ENCODE peak calls at places on chromosomes 5 and 9, in seven cellular contexts. J, U, R, A, B, V and X are unnamed samples. For H3K4me1, the result is how much of the 10 kb centered on the place peaks cover.

GRCh38 chr5:4765411-4765810 is 374.7 kb upstream of the ADAMTS16 start:
- DNase-seq in A (no peak), B (no peak), U (no peak), J (no peak), V (no peak), R (no peak), X (no peak)

GRCh38 chr9:94993141-94993820 is 266.8 kb downstream of the AOPEP start:
- DNase-seq in J (no peak), B (no peak), A (no peak), U (no peak), R (no peak), V (no peak), X (no peak)

GRCh38 chr9:78932849-78933627 is 636.1 kb downstream of the PSAT1 start:
- DNase-seq in U (no peak), A (peak), V (no peak), B (peak), R (peak), J (no peak), X (no peak)

GRCh38 chr9:123739387-123739786 is 190.5 kb downstream of the DENND1A start:
- DNase-seq in J (no peak), U (no peak), V (no peak), A (no peak), B (no peak), R (no peak), X (no peak)

GRCh38 chr9:136975624-136976023 is 1.7 kb upstream of the PTGDS start:
- DNase-seq in J (no peak), B (no peak), V (no peak), R (no peak), U (peak), A (no peak), X (no peak)

GRCh38 chr9:117034862-117035261 is 347.8 kb downstream of the TRIM32 start:
- DNase-seq in J (no peak), U (no peak), R (peak), V (no peak), B (no peak), A (peak), X (no peak)

GRCh38 chr5:11062379-11062778 is 301.3 kb upstream of the DAP start:
- DNase-seq in J (no peak), U (no peak), V (no peak), A (peak), B (peak), R (no peak), X (no peak)

GRCh38 chr5:143985832-143986485 is 174.0 kb downstream of the HMHB1 start:
- DNase-seq in J (no peak), B (peak), A (peak), V (no peak), U (no peak), R (peak), X (no peak)

GRCh38 chr9:2053883-2054845 is 39.0 kb downstream of the SMARCA2 start:
- DNase-seq in V (peak), J (no peak), A (no peak), R (peak), B (peak), U (no peak), X (no peak)

GRCh38 chr9:129889936-129890717 is 54.9 kb downstream of the USP20 start:
- DNase-seq in B (no peak), V (no peak), A (no peak), R (no peak), J (no peak), U (no peak), X (no peak)

GRCh38 chr9:136268318-136268717 is 22.7 kb upstream of the QSOX2 start:
- DNase-seq in R (no peak), A (no peak), U (no peak), J (no peak), V (no peak), B (peak), X (no peak)

GRCh38 chr9:89619019-89619418 is 14.2 kb downstream of the GADD45G start:
- DNase-seq in B (no peak), V (no peak), U (no peak), R (no peak), A (no peak), J (no peak), X (no peak)

GRCh38 chr5:156628421-156628820 is 221.7 kb upstream of the PPP1R2B start:
- DNase-seq in V (no peak), R (no peak), A (no peak), B (no peak), U (no peak), J (no peak), X (no peak)

GRCh38 chr9:35506359-35506758 is 16.4 kb downstream of the RUSC2 start:
- DNase-seq in U (no peak), V (no peak), B (no peak), J (no peak), R (no peak), A (no peak), X (no peak)

GRCh38 chr9:121253821-121254471 is 14.0 kb upstream of the GSN start:
- DNase-seq in V (no peak), R (no peak), B (no peak), U (no peak), A (no peak), J (no peak), X (no peak)

GRCh38 chr5:143605403-143606005 is 202.0 kb upstream of the NR3C1 start:
- DNase-seq in U (peak), J (no peak), A (peak), B (peak), R (no peak), V (no peak), X (no peak)

GRCh38 chr5:57717555-57717954 is 234.9 kb upstream of the ACTBL2 start:
- DNase-seq in A (no peak), R (no peak), U (no peak), V (no peak), J (no peak), B (no peak), X (no peak)

GRCh38 chr9:132005896-132006295 is 73.8 kb downstream of the MED27 start:
- DNase-seq in R (no peak), B (no peak), V (no peak), J (no peak), A (no peak), U (no peak), X (no peak)

GRCh38 chr5:75756991-75757390 is 39.8 kb upstream of the POC5 start:
- DNase-seq in R (peak), U (no peak), J (no peak), B (no peak), V (no peak), A (peak), X (no peak)

GRCh38 chr9:104982543-104982942 is 54.6 kb upstream of the ABCA1 start:
- DNase-seq in U (no peak), J (no peak), V (no peak), B (no peak), A (no peak), R (no peak), X (no peak)

GRCh38 chr5:95958308-95959014 is 3.2 kb downstream of the ELL2 start:
- DNase-seq in J (no peak), U (no peak), B (peak), V (peak), R (peak), A (peak), X (no peak)

GRCh38 chr9:136713555-136713949 is 1.2 kb downstream of the DIPK1B start:
- DNase-seq in J (no peak), A (no peak), U (no peak), R (no peak), B (no peak), V (no peak), X (no peak)

GRCh38 chr5:102798103-102798502 is 43.0 kb downstream of the PAM start:
- DNase-seq in B (no peak), U (no peak), R (no peak), V (no peak), J (no peak), A (no peak), X (no peak)

GRCh38 chr9:111851536-111851935 is 45.1 kb upstream of the UGCG start:
- DNase-seq in U (no peak), B (no peak), J (peak), A (peak), V (no peak), R (peak), X (no peak)

GRCh38 chr5:32504923-32505596 is 60.5 kb upstream of the ZFR start:
- DNase-seq in A (no peak), B (peak), V (no peak), R (no peak), U (peak), J (no peak), X (peak)

GRCh38 chr9:33447404-33448158 is at the start of gene AQP3:
- DNase-seq in A (peak), B (peak), J (no peak), V (peak), R (peak), U (peak), X (peak)

GRCh38 chr5:41695920-41696582 is 174.2 kb downstream of the OXCT1 start:
- DNase-seq in A (peak), J (no peak), B (no peak), U (no peak), R (no peak), V (no peak), X (no peak)

GRCh38 chr5:142674438-142675210 is 11.3 kb downstream of the FGF1 start:
- DNase-seq in R (peak), V (no peak), B (peak), U (peak), A (peak), J (no peak), X (peak)

GRCh38 chr9:69276775-69277174 is 48.2 kb upstream of the ENTREP1 start:
- DNase-seq in B (no peak), V (no peak), J (no peak), A (no peak), U (peak), R (no peak), X (peak)

GRCh38 chr5:173963107-173963506 is 25.9 kb upstream of the C5orf47 start:
- DNase-seq in A (peak), J (no peak), R (peak), B (peak), V (no peak), U (no peak), X (no peak)

GRCh38 chr5:135075621-135076585 is 41.9 kb upstream of the PITX1 start:
- DNase-seq in V (no peak), B (peak), U (no peak), R (no peak), A (no peak), J (no peak), X (no peak)

GRCh38 chr9:94017939-94018531 is 62.9 kb upstream of the BARX1 start:
- DNase-seq in U (no peak), B (peak), J (no peak), A (no peak), R (no peak), V (no peak), X (no peak)

GRCh38 chr9:36036780-36037579 is at the start of gene RECK:
- DNase-seq in J (peak), B (peak), V (peak), R (peak), A (peak), U (peak), X (peak)

GRCh38 chr5:149273950-149274349 is 2.3 kb downstream of the AFAP1L1 start:
- DNase-seq in J (no peak), U (no peak), V (no peak), A (no peak), R (no peak), B (no peak), X (no peak)

GRCh38 chr5:1121101-1121500 is 9.2 kb upstream of the SLC12A7 start:
- DNase-seq in R (no peak), A (no peak), V (no peak), J (no peak), B (no peak), U (no peak), X (no peak)

GRCh38 chr9:7910426-7911015 is 110.9 kb upstream of the DMAC1 start:
- DNase-seq in R (no peak), A (no peak), J (no peak), V (no peak), B (no peak), U (peak), X (no peak)

GRCh38 chr9:76650692-76651091 is 113.5 kb upstream of the PCA3 start:
- DNase-seq in R (no peak), U (no peak), J (no peak), A (no peak), V (no peak), B (no peak), X (no peak)

GRCh38 chr5:151885138-151885908 is 39.3 kb downstream of the GLRA1 start:
- DNase-seq in V (no peak), U (no peak), R (no peak), J (no peak), B (no peak), A (peak), X (no peak)

GRCh38 chr5:175743676-175744210 is 85.9 kb downstream of the HRH2 start:
- DNase-seq in B (peak), J (no peak), A (peak), R (peak), U (no peak), V (no peak), X (no peak)

GRCh38 chr9:114096041-114096511 is 3.0 kb downstream of the KIF12 start:
- DNase-seq in U (no peak), V (no peak), A (no peak), R (no peak), J (no peak), B (no peak), X (no peak)
- TF ChIP-seq CTCF in U (no peak), V (no peak), A (no peak), R (no peak), J (peak), B (no peak), X (no peak)

DNA sequence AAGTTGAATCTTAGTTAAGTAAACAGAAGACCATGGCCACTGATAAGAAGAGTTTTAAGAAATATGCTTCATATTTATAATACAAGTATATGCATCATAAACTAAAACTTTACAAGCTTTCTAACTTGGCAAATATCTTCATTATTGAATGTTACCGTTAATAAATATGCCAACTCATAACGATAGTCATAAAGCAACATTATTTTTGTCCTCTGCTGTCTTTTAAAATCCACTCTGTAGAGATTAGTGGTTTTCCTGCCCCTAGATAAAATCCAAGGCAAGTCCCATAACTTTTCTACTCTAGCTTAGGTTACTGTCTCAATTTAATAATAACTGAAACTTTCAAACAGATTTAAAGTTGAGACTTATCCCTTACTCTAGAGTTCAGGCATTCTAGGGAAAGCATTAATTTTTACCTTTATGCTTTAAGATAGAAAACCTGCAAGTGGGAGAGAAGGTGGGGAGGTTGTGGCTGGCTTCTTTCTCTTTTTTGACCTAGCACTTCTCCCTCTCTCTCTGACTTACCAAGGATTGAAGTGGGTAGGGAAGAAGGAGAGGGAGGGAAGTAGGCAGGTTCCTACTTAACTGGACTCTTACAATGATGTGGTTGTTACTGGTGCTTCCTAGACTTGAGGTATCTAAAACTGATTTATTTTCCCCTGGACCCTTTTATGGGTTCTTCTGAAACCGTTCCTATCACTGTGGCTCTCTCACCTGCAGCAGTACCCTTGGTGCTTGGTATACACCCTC is 29.6 kb downstream of the RNF145 start:
- DNase-seq in A (peak), J (no peak), R (no peak), U (no peak), V (no peak), B (no peak), X (no peak)
- H3K4me1 ChIP-seq in A (half or more), J (under half), R (under half), U (half or more), V (under half), B (under half), X (under half)

GRCh38 chr5:138539791-138540190 is 3.2 kb downstream of the ETF1 start:
- DNase-seq in B (no peak), R (no peak), U (no peak), J (no peak), A (no peak), V (no peak), X (no peak)

GRCh38 chr5:138536215-138536614 is 6.8 kb downstream of the ETF1 start:
- DNase-seq in A (no peak), J (no peak), V (no peak), B (no peak), R (no peak), U (no peak), X (no peak)

GRCh38 chr5:138533973-138534941 is 8.8 kb downstream of the ETF1 start:
- DNase-seq in R (no peak), A (no peak), B (no peak), U (no peak), J (no peak), V (no peak), X (no peak)

GRCh38 chr5:138538943-138539627 is 4.0 kb downstream of the ETF1 start:
- DNase-seq in V (no peak), B (no peak), U (no peak), R (no peak), J (no peak), A (no peak), X (no peak)

DNA sequence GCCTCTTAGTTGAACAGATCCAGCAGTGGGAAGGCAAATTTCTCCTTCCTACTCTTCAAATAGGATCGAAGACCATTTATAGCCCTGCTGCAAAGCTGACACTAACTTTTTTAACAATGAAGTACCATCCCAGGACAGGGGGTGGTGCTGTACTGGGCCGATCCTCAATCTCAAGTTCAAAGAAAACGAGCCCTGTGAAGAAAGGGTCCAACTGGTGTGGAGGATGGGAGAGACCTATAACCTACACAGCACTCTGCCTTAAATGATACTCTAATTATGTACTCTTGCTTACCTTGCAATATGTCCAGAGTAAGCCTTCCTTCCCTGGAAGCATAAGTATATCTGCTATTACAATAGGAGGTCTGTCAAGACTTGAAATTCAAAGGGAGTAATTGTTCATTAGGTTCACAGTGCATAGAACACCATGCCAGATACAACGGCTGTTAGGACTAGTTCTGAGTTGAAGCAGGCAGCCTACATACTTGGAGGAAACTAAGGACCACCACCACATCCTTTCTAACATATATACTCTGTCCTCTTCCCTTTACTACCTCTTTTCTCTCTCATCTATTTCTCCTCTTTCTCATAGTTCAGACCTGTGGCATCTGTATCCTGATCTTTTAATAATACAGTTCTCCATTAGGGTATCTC is 6.2 kb downstream of the ETF1 start:
- DNase-seq in U (no peak), B (no peak), J (no peak), R (no peak), A (no peak), V (no peak), X (no peak)
- TF ChIP-seq CTCF in U (peak), B (peak), J (peak), R (peak), A (peak), V (no peak), X (no peak)

GRCh38 chr5:140567871-140568270 is 3.2 kb downstream of the SLC35A4 start:
- DNase-seq in R (no peak), V (no peak), B (no peak), J (no peak), A (no peak), U (no peak), X (no peak)
- H3K4me1 ChIP-seq in R (under half), V (under half), B (under half), J (under half), A (under half), U (half or more), X (under half)

GRCh38 chr9:22005700-22006605 is 3.2 kb downstream of the CDKN2B start:
- DNase-seq in A (no peak), R (peak), J (no peak), V (no peak), U (no peak), B (peak), X (no peak)

GRCh38 chr9:22008662-22009562 is at the start of gene CDKN2B:
- DNase-seq in R (peak), A (peak), V (peak), B (peak), U (peak), J (peak), X (peak)

GRCh38 chr9:22002038-22002437 is 7.1 kb downstream of the CDKN2B start:
- DNase-seq in R (no peak), V (no peak), B (no peak), A (no peak), U (no peak), J (no peak), X (no peak)

GRCh38 chr9:22009563-22009867 is 410 bp upstream of the CDKN2B start:
- DNase-seq in A (no peak), V (no peak), J (no peak), B (no peak), R (no peak), U (no peak), X (no peak)

DNA sequence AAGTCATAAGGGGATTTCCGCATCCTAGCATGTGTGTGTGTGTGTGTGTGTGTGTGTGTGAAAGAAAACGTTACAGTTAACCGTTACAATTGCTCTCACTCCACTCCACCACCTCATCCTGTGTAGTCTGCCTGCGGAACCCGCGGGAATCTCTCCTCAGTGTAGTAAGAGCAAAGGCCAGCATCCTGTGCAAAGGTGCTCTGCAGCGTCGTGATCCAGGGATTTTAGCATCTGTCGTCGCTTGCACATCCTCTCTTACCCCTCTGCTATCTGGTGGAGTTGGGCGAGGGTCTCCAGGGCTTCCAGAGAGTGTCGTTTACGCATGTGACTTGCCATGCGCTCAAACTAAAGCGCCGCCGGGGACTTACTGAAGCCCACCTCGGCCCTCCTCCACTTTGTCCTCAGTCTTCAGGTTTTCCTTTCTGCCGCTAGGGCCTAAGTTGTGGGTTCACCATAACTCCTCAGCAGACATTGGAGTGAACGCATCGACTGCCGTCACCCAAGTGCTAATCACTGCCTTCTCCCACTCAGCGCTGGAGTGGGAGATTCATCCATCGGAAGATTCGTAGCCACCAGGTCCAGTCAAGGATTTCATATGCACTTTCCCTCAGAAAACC is 3.9 kb downstream of the CDKN2B start:
- DNase-seq in R (peak), B (no peak), A (no peak), J (no peak), U (no peak), V (no peak), X (no peak)
- TF ChIP-seq CTCF in R (no peak), B (no peak), A (no peak), J (no peak), U (no peak), V (no peak), X (no peak)

DNA sequence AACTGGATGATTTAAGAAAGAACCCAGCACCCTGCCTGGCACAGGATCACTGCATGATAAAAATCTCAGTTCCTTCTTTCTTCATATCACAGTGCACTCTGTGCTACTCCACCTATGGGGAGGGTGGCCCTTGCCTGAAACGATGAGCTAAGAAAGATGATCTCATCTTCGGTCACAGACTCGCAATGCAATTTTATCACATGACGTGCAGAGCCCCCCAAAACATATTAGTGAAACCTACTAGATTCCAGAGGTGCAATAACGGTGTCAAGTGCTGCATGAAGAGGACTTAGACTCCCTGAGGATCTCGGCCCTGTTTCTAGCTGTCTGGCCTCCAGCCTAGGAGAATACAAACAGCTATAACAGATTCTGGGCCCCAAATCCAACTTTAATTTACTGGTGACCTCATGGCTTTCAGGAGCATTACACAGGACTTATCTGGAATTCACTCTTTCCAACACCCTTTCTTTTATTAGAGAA is 104.0 kb downstream of the EBF1 start:
- DNase-seq in R (no peak), B (no peak), J (no peak), U (no peak), V (no peak), A (no peak), X (peak)
- H3K4me1 ChIP-seq in R (under half), B (under half), J (under half), U (under half), V (under half), A (under half), X (under half)